ENCODE peak calls at places on chromosomes 2 and 18, in seven cellular contexts. V, C, S, Z, R, H and T are unnamed samples.
A peak's percentile ranks its signal among the peaks of the same experiment; 100 is the strongest.

GRCh38 chr2:75474115-75474514 is 86.6 kb downstream of the EVA1A start:
- DNase-seq in V (no peak), C (no peak), S (no peak), Z (no peak), R (no peak), H (no peak), T (no peak)

GRCh38 chr18:79386547-79386946 is 9.2 kb upstream of the NFATC1 start:
- DNase-seq in V (no peak), C (no peak), S (no peak), Z (no peak), R (no peak), H (no peak), T (no peak)

GRCh38 chr2:58019209-58019608 is 27.4 kb upstream of the VRK2 start:
- DNase-seq in V (no peak), C (no peak), S (no peak), Z (no peak), R (no peak), H (no peak), T (no peak)

GRCh38 chr2:65456074-65456473 is 23.7 kb upstream of the SPRED2 start:
- DNase-seq in V (no peak), C (no peak), S (no peak), Z (no peak), R (peak; percentile 70), H (no peak), T (no peak)

GRCh38 chr2:71603311-71603794 is 150.0 kb downstream of the DYSF start:
- DNase-seq in V (no peak), C (no peak), S (no peak), Z (no peak), R (peak; percentile 36), H (peak; percentile 4), T (no peak)

GRCh38 chr2:156818944-156819343 is 382.8 kb downstream of the GPD2 start:
- DNase-seq in V (peak; percentile 47), C (no peak), S (no peak), Z (no peak), R (no peak), H (no peak), T (no peak)

GRCh38 chr2:142868281-142868762 is 9.1 kb upstream of the KYNU start:
- DNase-seq in V (no peak), C (no peak), S (no peak), Z (no peak), R (peak; percentile 33), H (peak; percentile 42), T (no peak)

GRCh38 chr2:215624423-215624829 is 188.6 kb upstream of the FN1 start:
- DNase-seq in V (no peak), C (no peak), S (no peak), Z (no peak), R (peak; percentile 94), H (no peak), T (no peak)

GRCh38 chr2:70887550-70888229 is 48.0 kb upstream of the ATP6V1B1 start:
- DNase-seq in V (no peak), C (no peak), S (peak; percentile 68), Z (no peak), R (no peak), H (peak; percentile 67), T (no peak)

GRCh38 chr2:54274781-54275242 is 18.8 kb upstream of the TSPYL6 start:
- DNase-seq in V (peak; percentile 48), C (no peak), S (no peak), Z (no peak), R (peak; percentile 90), H (no peak), T (no peak)

GRCh38 chr2:42025151-42025582 is 22.7 kb upstream of the PKDCC start:
- DNase-seq in V (no peak), C (no peak), S (peak; percentile 88), Z (no peak), R (peak; percentile 48), H (peak; percentile 46), T (no peak)

GRCh38 chr2:202215179-202215578 is 23.2 kb downstream of the SUMO1 start:
- DNase-seq in V (no peak), C (no peak), S (no peak), Z (no peak), R (peak; percentile 37), H (no peak), T (no peak)

GRCh38 chr18:43680096-43680495 is 402.8 kb upstream of the SYT4 start:
- DNase-seq in V (no peak), C (no peak), S (no peak), Z (no peak), R (peak; percentile 73), H (no peak), T (no peak)

GRCh38 chr2:187165936-187166335 is 282.1 kb downstream of the CALCRL start:
- DNase-seq in V (no peak), C (no peak), S (no peak), Z (no peak), R (no peak), H (no peak), T (no peak)

GRCh38 chr18:59908790-59909189 is 9.0 kb downstream of the PMAIP1 start:
- DNase-seq in V (no peak), C (no peak), S (no peak), Z (no peak), R (no peak), H (no peak), T (no peak)

GRCh38 chr2:212863185-212863588 is 288.2 kb downstream of the IKZF2 start:
- DNase-seq in V (peak; percentile 65), C (peak; percentile 0), S (peak; percentile 35), Z (peak; percentile 18), R (no peak), H (no peak), T (peak; percentile 3)

GRCh38 chr2:8822218-8822617 is 15.2 kb downstream of the KIDINS220 start:
- DNase-seq in V (no peak), C (no peak), S (no peak), Z (no peak), R (peak; percentile 27), H (no peak), T (no peak)

GRCh38 chr18:48032876-48033769 is 102.7 kb upstream of the SMAD2 start:
- DNase-seq in V (no peak), C (no peak), S (no peak), Z (no peak), R (peak; percentile 37), H (no peak), T (no peak)

GRCh38 chr2:218354850-218355443 is 1.7 kb upstream of the CATIP start:
- DNase-seq in V (no peak), C (no peak), S (no peak), Z (no peak), R (no peak), H (no peak), T (no peak)

GRCh38 chr2:215083146-215083545 is 55.3 kb downstream of the ABCA12 start:
- DNase-seq in V (no peak), C (no peak), S (no peak), Z (no peak), R (no peak), H (no peak), T (no peak)

GRCh38 chr18:79522451-79523220 is 126.9 kb downstream of the NFATC1 start:
- DNase-seq in V (no peak), C (peak; percentile 78), S (no peak), Z (peak; percentile 77), R (no peak), H (no peak), T (peak; percentile 39)

GRCh38 chr2:241880311-241881073 is 11.0 kb downstream of the RTP5 start:
- DNase-seq in V (no peak), C (no peak), S (no peak), Z (no peak), R (no peak), H (peak; percentile 14), T (no peak)

DNA sequence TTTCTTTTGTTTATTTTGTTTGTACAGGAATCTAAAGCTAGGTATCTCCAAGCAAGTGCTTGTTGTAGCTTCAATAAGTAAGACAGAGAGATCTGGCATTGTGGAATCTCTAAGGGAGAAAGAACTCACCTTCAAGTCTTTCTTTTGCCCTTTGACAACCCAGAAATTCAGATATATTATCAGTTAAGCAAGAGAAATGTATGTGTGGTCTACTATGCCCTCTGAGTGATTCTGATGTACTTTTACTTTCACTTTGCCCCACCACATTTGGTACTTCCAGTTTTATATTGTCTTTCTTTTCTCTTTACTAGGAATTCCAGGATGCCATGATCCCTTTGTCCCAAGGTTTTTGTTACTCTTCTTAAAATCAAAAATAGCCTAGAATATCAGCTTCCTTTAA is 259.6 kb upstream of the PIK3C3 start:
- DNase-seq in V (no peak), C (no peak), S (no peak), Z (no peak), R (no peak), H (no peak), T (no peak)
- H3K4me3 ChIP-seq in V (peak overlapping the region; percentile 10), C (no peak overlapping the region), S (no peak overlapping the region), Z (no peak overlapping the region), R (no peak overlapping the region), H (no peak overlapping the region), T (no peak overlapping the region)

GRCh38 chr18:27185025-27185763 is at the start of gene CHST9:
- DNase-seq in V (no peak), C (no peak), S (no peak), Z (no peak), R (no peak), H (peak; percentile 39), T (no peak)
- H3K4me3 ChIP-seq in V (no peak within 1 kb of the TSS), C (no peak within 1 kb of the TSS), S (no peak within 1 kb of the TSS), Z (no peak within 1 kb of the TSS), R (no peak within 1 kb of the TSS), H (peak within 1 kb of the TSS; percentile 52), T (no peak within 1 kb of the TSS)

GRCh38 chr2:221568299-221568698 is 3.8 kb downstream of the EPHA4 start:
- DNase-seq in V (no peak), C (no peak), S (no peak), Z (no peak), R (no peak), H (no peak), T (no peak)
- H3K4me3 ChIP-seq in V (no peak overlapping the region), C (no peak overlapping the region), S (no peak overlapping the region), Z (no peak overlapping the region), R (no peak overlapping the region), H (no peak overlapping the region), T (no peak overlapping the region)

DNA sequence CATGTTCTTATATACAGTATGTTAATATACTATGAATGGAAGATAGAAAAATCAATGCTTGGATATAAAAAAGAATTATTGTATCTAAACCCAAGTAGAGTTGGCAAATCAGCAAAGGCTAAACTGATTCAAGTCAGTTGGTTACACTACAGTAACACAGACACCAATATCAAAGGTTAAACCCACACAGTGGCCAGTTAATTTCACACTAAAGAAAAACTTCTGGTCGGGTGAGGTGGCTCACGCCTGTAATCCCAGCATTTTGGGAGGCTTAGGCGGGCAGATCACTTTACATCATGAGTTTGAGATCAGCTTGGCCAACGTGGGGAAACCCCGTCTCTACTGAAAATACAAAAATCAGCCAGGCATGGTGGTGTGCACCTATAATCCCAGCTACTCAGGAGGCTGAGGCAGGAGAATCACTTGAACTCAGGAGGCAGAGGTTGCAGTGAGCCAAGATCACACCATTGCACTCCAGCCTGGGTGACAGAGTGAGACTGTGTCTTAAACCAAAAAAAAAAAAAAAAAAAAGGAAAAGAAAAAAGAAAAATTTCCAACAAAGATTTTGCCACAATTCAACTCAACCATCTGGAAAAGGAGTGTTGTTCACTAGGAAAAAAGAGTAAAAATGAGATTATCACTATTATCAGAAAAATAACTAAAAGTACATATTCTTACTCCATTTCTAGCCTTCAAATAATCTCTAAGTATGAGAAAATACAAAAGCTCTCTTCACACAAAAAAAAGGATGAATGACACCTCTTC is 8.9 kb downstream of the FBXO11 start:
- DNase-seq in V (no peak), C (no peak), S (no peak), Z (no peak), R (no peak), H (no peak), T (no peak)
- H3K4me3 ChIP-seq in V (no peak overlapping the region), C (no peak overlapping the region), S (no peak overlapping the region), Z (peak overlapping the region; percentile 56), R (no peak overlapping the region), H (no peak overlapping the region), T (no peak overlapping the region)